ENCODE peak calls at places on chromosomes 3 and 15, in ten cellular contexts. R is activated T-cell treated with anti-CD3 and anti-CD28 coated beads for 24 hours; O is nephron progenitor cell; C is effector memory CD8-positive, alpha-beta T cell; L is DMS153; W is activated naive CD4-positive, alpha-beta T cell treated with anti-CD3 and anti-CD28 coated beads, Interleukin-2, amount 50 U/mL, for 16 hours; I is activated CD4-positive, CD25-positive, alpha-beta regulatory T cell treated with anti-CD3 and anti-CD28 coated beads, Interleukin-2, amount 50 U/mL, for 72 hours; V is right cardiac atrium; P is stimulated activated CD4-positive, alpha-beta T cell treated with anti-CD3 and anti-CD28 coated beads, Interleukin-15, amount 100 ng/mL, for 24 hours; G is mucosa of descending colon. J is an unnamed sample.

GRCh38 chr3:192038726-192039125 is 577.8 kb downstream of the PYDC2 start:
- DNase-seq in R (no peak), O (no peak), C (no peak), L (no peak), W (no peak), I (no peak), V (no peak), P (no peak), G (no peak), J (no peak)

GRCh38 chr3:80767599-80767998 is 993.8 kb downstream of the GBE1 start:
- DNase-seq in R (no peak), O (no peak), C (no peak), L (no peak), W (no peak), I (no peak), V (no peak), P (no peak), G (no peak), J (no peak)

GRCh38 chr3:33229947-33230346 is 11.3 kb upstream of the SUSD5 start:
- DNase-seq in R (no peak), O (no peak), C (no peak), L (no peak), W (no peak), I (no peak), V (no peak), P (no peak), G (no peak), J (no peak)

GRCh38 chr3:155101398-155101797 is 21.3 kb downstream of the MME start:
- DNase-seq in R (no peak), O (no peak), C (no peak), L (no peak), W (no peak), I (no peak), V (no peak), P (no peak), G (no peak), J (no peak)

GRCh38 chr15:85581495-85581894 is 201.1 kb downstream of the AKAP13 start:
- DNase-seq in R (no peak), O (no peak), C (peak; percentile 40), L (no peak), W (peak; percentile 13), I (peak; percentile 33), V (peak; percentile 80), P (peak; percentile 31), G (peak; percentile 73), J (peak; percentile 24)

GRCh38 chr15:64247906-64248541 is 85.2 kb upstream of the PPIB start:
- DNase-seq in R (peak; percentile 13), O (no peak), C (peak; percentile 24), L (peak; percentile 72), W (no peak), I (no peak), V (no peak), P (peak; percentile 14), G (no peak), J (peak; percentile 27)

GRCh38 chr3:62558549-62559112 is 185.3 kb upstream of the FEZF2 start:
- DNase-seq in R (no peak), O (peak; percentile 50), C (no peak), L (no peak), W (no peak), I (no peak), V (no peak), P (peak; percentile 4), G (no peak), J (no peak)

GRCh38 chr15:65885668-65886218 is 16.5 kb downstream of the RAB11A start:
- DNase-seq in R (no peak), O (no peak), C (no peak), L (no peak), W (no peak), I (no peak), V (no peak), P (no peak), G (no peak), J (no peak)

GRCh38 chr15:100740105-100740504 is 137.7 kb downstream of the ASB7 start:
- DNase-seq in R (no peak), O (no peak), C (no peak), L (peak; percentile 4), W (no peak), I (no peak), V (no peak), P (no peak), G (no peak), J (no peak)

GRCh38 chr15:80998252-80998651 is 2.5 kb upstream of the TLNRD1 start:
- DNase-seq in R (no peak), O (no peak), C (no peak), L (no peak), W (no peak), I (no peak), V (no peak), P (no peak), G (no peak), J (no peak)

GRCh38 chr3:51336261-51336660 is 48.8 kb upstream of the MANF start:
- DNase-seq in R (no peak), O (no peak), C (no peak), L (no peak), W (no peak), I (no peak), V (no peak), P (no peak), G (no peak), J (no peak)